ENCODE peak calls at places on chromosomes 4 and X, in four cellular contexts. H is activated naive CD4-positive, alpha-beta T cell treated with anti-CD3 and anti-CD28 coated beads, Interleukin-2, amount 50 U/mL, for 72 hours; M is foreskin keratinocyte; I is HepG2. T is an unnamed sample.

GRCh38 chr4:150950657-150951056 is 64.4 kb downstream of the LRBA start:
- ATAC-seq in M (no peak), I (no peak), H (no peak), T (no peak)

GRCh38 chr4:5710065-5710961 is 688 bp upstream of the EVC start:
- ATAC-seq in H (no peak), I (peak; percentile 68), M (peak; percentile 29), T (peak; percentile 76)

GRCh38 chrX:120250522-120251271 is at the start of gene ZBTB33:
- ATAC-seq in H (peak; percentile 97), M (peak; percentile 99), I (peak; percentile 99), T (peak; percentile 99)

GRCh38 chr4:114036426-114036825 is 57.0 kb upstream of the ARSJ start:
- ATAC-seq in H (no peak), M (no peak), I (no peak), T (no peak)

GRCh38 chrX:19658030-19658429 is 142.7 kb upstream of the MAP3K15 start:
- ATAC-seq in I (no peak), M (peak; percentile 66), H (no peak), T (peak; percentile 61)

GRCh38 chr4:164716901-164717300 is 37.0 kb upstream of the SMIM31 start:
- ATAC-seq in H (no peak), I (peak; percentile 95), M (no peak), T (peak; percentile 67)

GRCh38 chr4:108763226-108763593 is 357 bp upstream of the ETNPPL start:
- ATAC-seq in M (peak; percentile 45), H (no peak), I (peak; percentile 40), T (peak; percentile 62)

GRCh38 chr4:129046055-129046959 is 47.0 kb downstream of the SCLT1 start:
- ATAC-seq in M (peak; percentile 57), H (peak; percentile 85), I (no peak), T (no peak)

GRCh38 chr4:122673252-122673651 is 52.4 kb upstream of the IL21 start:
- ATAC-seq in M (peak; percentile 24), H (no peak), I (peak; percentile 23), T (peak; percentile 54)

GRCh38 chr4:7029212-7029611 is 14.0 kb upstream of the TADA2B start:
- ATAC-seq in I (no peak), H (no peak), M (no peak), T (no peak)

GRCh38 chr4:94461506-94461905 is 9.8 kb downstream of the PDLIM5 start:
- ATAC-seq in I (no peak), H (no peak), M (no peak), T (no peak)

GRCh38 chr4:164935363-164935762 is 42.1 kb downstream of the TRIM61 start:
- ATAC-seq in I (peak; percentile 88), M (peak; percentile 24), H (no peak), T (peak; percentile 49)

GRCh38 chrX:41559662-41560061 is 112.5 kb downstream of the NYX start:
- ATAC-seq in H (no peak), M (no peak), I (no peak), T (peak; percentile 66)

GRCh38 chr4:37244583-37245390 is at the start of gene NWD2:
- ATAC-seq in M (peak; percentile 62), H (no peak), I (peak; percentile 72), T (no peak)

GRCh38 chr4:8467016-8467415 is 26.4 kb downstream of the TRMT44 start:
- ATAC-seq in M (no peak), H (no peak), I (no peak), T (no peak)

GRCh38 chr4:143773998-143774898 is 73.8 kb upstream of the FREM3 start:
- ATAC-seq in M (peak; percentile 99), I (peak; percentile 100), H (peak; percentile 78), T (peak; percentile 95)

GRCh38 chr4:159219862-159220261 is 117.0 kb downstream of the RAPGEF2 start:
- ATAC-seq in I (no peak), H (no peak), M (no peak), T (no peak)

GRCh38 chrX:49177873-49178480 is 6.3 kb downstream of the PLP2 start:
- ATAC-seq in M (no peak), H (peak; percentile 4), I (no peak), T (no peak)

GRCh38 chrX:11351375-11352295 is 58.4 kb downstream of the AMELX start:
- ATAC-seq in M (no peak), I (no peak), H (no peak), T (peak; percentile 30)

GRCh38 chr4:152734015-152734698 is 45.4 kb downstream of the TIGD4 start:
- ATAC-seq in H (no peak), I (no peak), M (no peak), T (no peak)

GRCh38 chr4:87025614-87026041 is 90.8 kb downstream of the AFF1 start:
- ATAC-seq in I (peak; percentile 97), H (no peak), M (no peak), T (no peak)

GRCh38 chr4:23866450-23866849 is 23.4 kb downstream of the PPARGC1A start:
- ATAC-seq in I (no peak), H (no peak), M (no peak), T (no peak)